ENCODE peak calls at places on chromosomes 7 and 10, in five cellular contexts. E, K, L, Z and A are unnamed samples.

GRCh38 chr10:78081292-78081691 is 47.6 kb downstream of the RPS24 start:
- ATAC-seq in K (no peak), L (no peak), Z (peak; percentile 17), E (no peak), A (no peak)

GRCh38 chr10:88472540-88472939 is 110.6 kb downstream of the RNLS start:
- ATAC-seq in K (no peak), L (no peak), E (no peak), Z (peak; percentile 58), A (no peak)

GRCh38 chr10:24716295-24716694 is 7.4 kb downstream of the ARHGAP21 start:
- ATAC-seq in Z (peak; percentile 35), K (no peak), E (no peak), L (no peak), A (no peak)

GRCh38 chr10:88089498-88089897 is 226.1 kb downstream of the PTEN start:
- ATAC-seq in E (no peak), Z (peak; percentile 84), K (no peak), L (no peak), A (no peak)

GRCh38 chr7:112510032-112510742 is 29.4 kb downstream of the LSMEM1 start:
- ATAC-seq in Z (peak; percentile 68), K (no peak), E (no peak), L (no peak), A (peak; percentile 75)

GRCh38 chr10:120077707-120078492 is 185.4 kb downstream of the SEC23IP start:
- ATAC-seq in L (no peak), E (peak; percentile 33), K (no peak), Z (no peak), A (peak; percentile 51)

GRCh38 chr7:151468214-151469023 is 28.5 kb upstream of the CRYGN start:
- ATAC-seq in L (no peak), E (no peak), K (no peak), Z (no peak), A (no peak)

GRCh38 chr10:122669842-122670241 is 29.8 kb downstream of the C10orf120 start:
- ATAC-seq in Z (no peak), K (no peak), E (no peak), L (no peak), A (no peak)

GRCh38 chr7:66781408-66782090 is 41.0 kb downstream of the RABGEF1 start:
- ATAC-seq in L (no peak), K (peak; percentile 19), E (no peak), Z (no peak), A (no peak)

GRCh38 chr10:3398825-3399646 is 226.5 kb upstream of the PITRM1 start:
- ATAC-seq in L (no peak), E (peak; percentile 44), K (peak; percentile 96), Z (peak; percentile 47), A (no peak)

GRCh38 chr10:84356951-84357350 is 28.6 kb downstream of the CCSER2 start:
- ATAC-seq in Z (no peak), E (no peak), L (no peak), K (no peak), A (no peak)

GRCh38 chr7:127114739-127115265 is 137.9 kb downstream of the GRM8 start:
- ATAC-seq in L (no peak), K (no peak), Z (no peak), E (peak; percentile 51), A (no peak)

GRCh38 chr10:1074063-1074747 is 18.0 kb downstream of the WDR37 start:
- ATAC-seq in E (peak; percentile 48), K (peak; percentile 41), Z (no peak), L (peak; percentile 33), A (no peak)

GRCh38 chr10:63738410-63738809 is 217.2 kb downstream of the REEP3 start:
- ATAC-seq in E (peak; percentile 53), Z (no peak), L (no peak), K (peak; percentile 99), A (no peak)

GRCh38 chr10:9301554-9301953 is 1247.1 kb downstream of the GATA3 start:
- ATAC-seq in K (no peak), E (no peak), L (no peak), Z (no peak), A (no peak)

GRCh38 chr10:28533571-28534304 is 820 bp downstream of the WAC start:
- ATAC-seq in K (peak; percentile 16), E (peak; percentile 56), L (peak; percentile 11), Z (peak; percentile 22), A (peak; percentile 55)

GRCh38 chr7:125848157-125848556 is 918.5 kb upstream of the POT1 start:
- ATAC-seq in Z (no peak), K (no peak), E (no peak), L (no peak), A (peak; percentile 34)

GRCh38 chr10:3926675-3927525 is 141.9 kb upstream of the KLF6 start:
- ATAC-seq in Z (peak; percentile 46), E (peak; percentile 92), K (no peak), L (no peak), A (no peak)

GRCh38 chr7:28998110-28998509 is 40.0 kb upstream of the TRIL start:
- ATAC-seq in Z (no peak), E (no peak), L (no peak), K (peak; percentile 89), A (no peak)

GRCh38 chr7:76234931-76235441 is 33.3 kb downstream of the SRRM3 start:
- ATAC-seq in Z (peak; percentile 99), E (peak; percentile 84), K (peak; percentile 44), L (peak; percentile 97), A (peak; percentile 77)

GRCh38 chr10:92688927-92689662 is 660 bp upstream of the HHEX start:
- ATAC-seq in Z (peak; percentile 42), E (peak; percentile 75), L (peak; percentile 11), K (peak; percentile 63), A (peak; percentile 2)

GRCh38 chr7:131090188-131090587 is 237.5 kb upstream of the MKLN1 start:
- ATAC-seq in E (no peak), Z (no peak), K (no peak), L (no peak), A (no peak)

GRCh38 chr10:133334495-133335237 is 2.0 kb downstream of the CALY start:
- ATAC-seq in Z (peak; percentile 30), K (peak; percentile 66), L (peak; percentile 40), E (peak; percentile 90), A (no peak)

GRCh38 chr7:6536899-6537298 is 14.4 kb downstream of the GRID2IP start:
- ATAC-seq in L (no peak), E (peak; percentile 28), K (peak; percentile 15), Z (peak; percentile 32), A (no peak)